ENCODE peak calls at places on chromosomes 11 and 22, in six cellular contexts. E, G, Q, M, T and O are unnamed samples.

GRCh38 chr22:36790648-36791047 is 14.7 kb upstream of the IFT27 start:
- DNase-seq in E (no peak), G (no peak), Q (no peak), M (no peak), T (no peak), O (peak)

GRCh38 chr22:38012604-38013072 is 28.3 kb upstream of the SOX10 start:
- DNase-seq in E (no peak), G (peak), Q (no peak), M (peak), T (no peak), O (no peak)

GRCh38 chr11:113553905-113554304 is 78.7 kb upstream of the DRD2 start:
- DNase-seq in E (no peak), G (no peak), Q (no peak), M (no peak), T (no peak), O (no peak)

GRCh38 chr11:19907008-19907579 is 194.5 kb downstream of the NAV2 start:
- DNase-seq in E (no peak), G (no peak), Q (no peak), M (no peak), T (no peak), O (no peak)

GRCh38 chr11:57240757-57241156 is 3.7 kb upstream of the APLNR start:
- DNase-seq in E (no peak), G (no peak), Q (no peak), M (no peak), T (no peak), O (no peak)

GRCh38 chr11:113977071-113977490 is 2.2 kb downstream of the HTR3A start:
- DNase-seq in E (no peak), G (no peak), Q (no peak), M (no peak), T (no peak), O (no peak)

GRCh38 chr11:79290766-79291165 is 150.1 kb downstream of the TENM4 start:
- DNase-seq in E (no peak), G (no peak), Q (no peak), M (no peak), T (no peak), O (no peak)

GRCh38 chr11:72626637-72626936 is 47.6 kb downstream of the PDE2A start:
- DNase-seq in E (no peak), G (no peak), Q (no peak), M (no peak), T (no peak), O (no peak)

GRCh38 chr11:85704967-85705366 is 19.0 kb upstream of the CCDC89 start:
- DNase-seq in E (no peak), G (no peak), Q (no peak), M (no peak), T (no peak), O (no peak)

GRCh38 chr22:35629406-35630234 is 12.5 kb upstream of the MB start:
- DNase-seq in E (peak), G (peak), Q (peak), M (peak), T (peak), O (peak)

GRCh38 chr11:59012106-59012941 is 73.0 kb downstream of the GLYATL1 start:
- DNase-seq in E (no peak), G (no peak), Q (no peak), M (no peak), T (peak), O (no peak)

GRCh38 chr11:112113539-112114457 is 27.1 kb downstream of the SDHD start:
- DNase-seq in E (no peak), G (peak), Q (no peak), M (peak), T (peak), O (no peak)

GRCh38 chr11:114553642-114554041 is 6.0 kb downstream of the NXPE1 start:
- DNase-seq in E (no peak), G (no peak), Q (no peak), M (no peak), T (no peak), O (no peak)

GRCh38 chr11:123393312-123393927 is 36.6 kb upstream of the GRAMD1B start:
- DNase-seq in E (no peak), G (no peak), Q (no peak), M (no peak), T (no peak), O (no peak)

GRCh38 chr11:87083029-87083428 is 45.3 kb downstream of the TMEM135 start:
- DNase-seq in E (peak), G (no peak), Q (no peak), M (no peak), T (no peak), O (no peak)

GRCh38 chr11:17229481-17230152 is 21.8 kb upstream of the PIK3C2A start:
- DNase-seq in E (no peak), G (no peak), Q (no peak), M (no peak), T (no peak), O (no peak)

GRCh38 chr11:59418151-59418550 is 8.1 kb downstream of the OR5A2 start:
- DNase-seq in E (no peak), G (no peak), Q (no peak), M (no peak), T (no peak), O (no peak)

GRCh38 chr11:67367014-67367835 is 6.2 kb downstream of the CLCF1 start:
- DNase-seq in E (no peak), G (no peak), Q (peak), M (no peak), T (peak), O (no peak)

GRCh38 chr22:22520667-22521602 is 865 bp upstream of the ZNF280A start:
- DNase-seq in E (no peak), G (no peak), Q (no peak), M (peak), T (peak), O (no peak)

GRCh38 chr11:76629133-76629852 is 41.3 kb downstream of the LRRC32 start:
- DNase-seq in E (no peak), G (peak), Q (no peak), M (peak), T (no peak), O (peak)

GRCh38 chr22:21907638-21908522 is 40.4 kb upstream of the MAPK1 start:
- DNase-seq in E (no peak), G (no peak), Q (no peak), M (no peak), T (no peak), O (no peak)

GRCh38 chr11:12016246-12016645 is 7.8 kb upstream of the DKK3 start:
- DNase-seq in E (no peak), G (no peak), Q (no peak), M (no peak), T (no peak), O (no peak)

GRCh38 chr22:29661355-29661754 is 57.9 kb downstream of the NF2 start:
- DNase-seq in E (no peak), G (no peak), Q (no peak), M (peak), T (no peak), O (no peak)

GRCh38 chr11:126231725-126232459 is 20.3 kb downstream of the FAM118B start:
- DNase-seq in E (no peak), G (no peak), Q (no peak), M (peak), T (peak), O (no peak)

GRCh38 chr22:21443057-21443734 is 24.0 kb upstream of the TMEM191C start:
- DNase-seq in E (no peak), G (no peak), Q (no peak), M (no peak), T (no peak), O (no peak)

GRCh38 chr11:129695543-129696308 is 119.9 kb upstream of the TMEM45B start:
- DNase-seq in E (peak), G (peak), Q (peak), M (peak), T (peak), O (peak)

GRCh38 chr11:116073854-116074837 is 569.9 kb upstream of the CADM1 start:
- DNase-seq in E (no peak), G (no peak), Q (no peak), M (no peak), T (peak), O (peak)

GRCh38 chr11:77789061-77789730 is 31.3 kb downstream of the RSF1 start:
- DNase-seq in E (no peak), G (no peak), Q (no peak), M (no peak), T (no peak), O (peak)
- H3K4me3 ChIP-seq in E (no peak), G (no peak), Q (no peak), M (no peak), T (no peak), O (no peak)

GRCh38 chr11:117950320-117950719 is 21.1 kb upstream of the TMPRSS13 start:
- DNase-seq in E (no peak), G (no peak), Q (no peak), M (no peak), T (no peak), O (no peak)
- TF ChIP-seq CTCF in E (no peak), G (peak), Q (no peak), M (no peak), T (peak), O (peak)

GRCh38 chr11:48105096-48105990 is 111.3 kb upstream of the OR4B1 start:
- DNase-seq in E (no peak), G (no peak), Q (no peak), M (no peak), T (no peak), O (no peak)
- H3K4me3 ChIP-seq in E (no peak), G (no peak), Q (no peak), M (no peak), T (no peak), O (no peak)

GRCh38 chr11:93741882-93742226 is 382 bp downstream of the C11orf54 start:
- DNase-seq in E (no peak), G (no peak), Q (peak), M (peak), T (peak), O (no peak)

GRCh38 chr11:93741094-93741881 is at the start of the genes C11orf54 and TAF1D:
- DNase-seq in E (peak), G (peak), Q (peak), M (peak), T (peak), O (peak)

GRCh38 chr11:93740031-93740801 is 1.1 kb downstream of the TAF1D start:
- DNase-seq in E (no peak), G (no peak), Q (peak), M (peak), T (peak), O (peak)

GRCh38 chr11:93738647-93739081 is 2.6 kb downstream of the TAF1D start:
- DNase-seq in E (no peak), G (no peak), Q (no peak), M (no peak), T (no peak), O (no peak)

GRCh38 chr11:93740802-93741093 is 547 bp downstream of the TAF1D start:
- DNase-seq in E (no peak), G (peak), Q (peak), M (peak), T (peak), O (no peak)
- TF ChIP-seq CTCF in E (no peak), G (no peak), Q (no peak), M (peak), T (no peak), O (no peak)

GRCh38 chr11:65435981-65436411 is 13.4 kb downstream of the NEAT1 start:
- DNase-seq in E (no peak), G (peak), Q (peak), M (no peak), T (no peak), O (no peak)
- H3K4me3 ChIP-seq in E (no peak), G (no peak), Q (no peak), M (peak), T (no peak), O (no peak)